ENCODE peak calls at places on chromosomes 13 and 19, in five cellular contexts. K is tibial nerve, H is hepatocyte, X is substantia nigra, O is upper lobe of right lung. P is an unnamed sample.

GRCh38 chr19:57282011-57282636 is 1.8 kb downstream of the ZNF460 start:
- DNase-seq in K (no peak), H (peak; percentile 52), X (no peak), O (no peak), P (no peak)

GRCh38 chr13:27006519-27007161 is 165.0 kb downstream of the USP12 start:
- DNase-seq in K (no peak), H (peak; percentile 63), X (peak; percentile 43), O (peak; percentile 81), P (no peak)

GRCh38 chr13:88014527-88014926 is 343.4 kb downstream of the SLITRK5 start:
- DNase-seq in K (no peak), H (no peak), X (no peak), O (no peak), P (no peak)

GRCh38 chr19:7554990-7555864 is 19.7 kb downstream of the PNPLA6 start:
- DNase-seq in K (no peak), H (no peak), X (no peak), O (peak; percentile 74), P (no peak)

GRCh38 chr13:39895254-39895653 is 239.8 kb downstream of the COG6 start:
- DNase-seq in K (no peak), H (no peak), X (no peak), O (no peak), P (no peak)

GRCh38 chr13:43229506-43229905 is 206.1 kb downstream of the DNAJC15 start:
- DNase-seq in K (no peak), H (no peak), X (no peak), O (no peak), P (no peak)

GRCh38 chr13:73025212-73026012 is 33.4 kb upstream of the KLF5 start:
- DNase-seq in K (no peak), H (peak; percentile 14), X (no peak), O (no peak), P (peak; percentile 36)

GRCh38 chr13:30645629-30646028 is 27.9 kb downstream of the USPL1 start:
- DNase-seq in K (no peak), H (no peak), X (no peak), O (no peak), P (no peak)

GRCh38 chr13:85241045-85241444 is 558.2 kb downstream of the SLITRK6 start:
- DNase-seq in K (no peak), H (no peak), X (no peak), O (no peak), P (no peak)

GRCh38 chr19:35889370-35890112 is 10.8 kb downstream of the NFKBID start:
- DNase-seq in K (no peak), H (no peak), X (no peak), O (no peak), P (no peak)